ENCODE peak calls at places on chromosomes 13 and 19, in eight cellular contexts. Q is OCI-LY7, U is lower leg skin, R is SK-N-SH, E is fibroblast of pulmonary artery, M is ovary, T is psoas muscle, D is transverse colon. O is an unnamed sample.

GRCh38 chr13:85377783-85378182 is 421.4 kb downstream of the SLITRK6 start:
- DNase-seq in M (no peak), T (no peak), Q (no peak), U (no peak), D (no peak), E (no peak), R (no peak), O (no peak)

GRCh38 chr13:111900390-111901180 is 166.4 kb upstream of the SOX1 start:
- DNase-seq in Q (no peak), E (no peak), R (no peak), D (no peak), M (no peak), U (no peak), T (no peak), O (no peak)

GRCh38 chr13:41250993-41251392 is 12.4 kb downstream of the MTRF1 start:
- DNase-seq in U (no peak), Q (no peak), E (no peak), D (no peak), M (no peak), T (no peak), R (no peak), O (no peak)

GRCh38 chr13:30529085-30529815 is 63.5 kb upstream of the HMGB1 start:
- DNase-seq in T (no peak), R (no peak), U (no peak), E (peak; percentile 10), M (no peak), Q (no peak), D (no peak), O (peak; percentile 3)

GRCh38 chr13:90362718-90363117 is 984.8 kb upstream of the MIR17HG start:
- DNase-seq in R (no peak), M (no peak), D (no peak), U (no peak), T (no peak), Q (no peak), E (peak; percentile 45), O (no peak)

GRCh38 chr19:32971715-32972540 is at the start of the genes CEP89 and FAAP24:
- DNase-seq in D (peak; percentile 99), E (peak; percentile 100), M (peak; percentile 97), R (peak; percentile 97), T (peak; percentile 96), U (peak; percentile 99), Q (peak; percentile 99), O (peak; percentile 100)

GRCh38 chr19:7483720-7484201 is 5.1 kb downstream of the PEX11G start:
- DNase-seq in U (no peak), D (no peak), Q (no peak), M (no peak), E (peak; percentile 24), T (no peak), R (peak; percentile 76), O (no peak)

GRCh38 chr19:4652075-4652474 is 12.8 kb downstream of the TNFAIP8L1 start:
- DNase-seq in M (no peak), D (no peak), R (no peak), E (no peak), Q (no peak), T (no peak), U (no peak), O (no peak)

GRCh38 chr13:47798906-47799305 is 202.2 kb downstream of the SUCLA2 start:
- DNase-seq in R (no peak), U (no peak), M (no peak), T (no peak), E (peak; percentile 51), Q (no peak), D (no peak), O (peak; percentile 25)

GRCh38 chr13:48749144-48749543 is 95.4 kb downstream of the CYSLTR2 start:
- DNase-seq in R (no peak), U (no peak), Q (no peak), E (peak; percentile 66), D (no peak), M (no peak), T (no peak), O (peak; percentile 71)

GRCh38 chr13:21837841-21838551 is 167.1 kb downstream of the FGF9 start:
- DNase-seq in E (no peak), T (no peak), U (peak; percentile 32), M (no peak), R (no peak), Q (no peak), D (no peak), O (no peak)

GRCh38 chr13:40635315-40635995 is 31.0 kb downstream of the FOXO1 start:
- DNase-seq in Q (no peak), R (no peak), M (no peak), T (no peak), E (no peak), D (no peak), U (no peak), O (no peak)

GRCh38 chr19:10662384-10663251 is 8.5 kb downstream of the ILF3 start:
- DNase-seq in D (no peak), T (no peak), M (no peak), E (peak; percentile 63), R (no peak), Q (peak; percentile 69), U (no peak), O (no peak)

GRCh38 chr19:14015454-14016035 is 9.4 kb upstream of the RFX1 start:
- DNase-seq in D (no peak), Q (peak; percentile 64), E (no peak), U (no peak), R (no peak), T (no peak), M (no peak), O (no peak)

GRCh38 chr13:32284927-32285632 is 30.1 kb downstream of the ZAR1L start:
- DNase-seq in T (no peak), D (no peak), M (no peak), R (no peak), E (peak; percentile 94), U (no peak), Q (no peak), O (peak; percentile 85)

GRCh38 chr13:26010487-26011207 is 41.2 kb downstream of the SHISA2 start:
- DNase-seq in D (no peak), R (no peak), U (no peak), E (no peak), Q (no peak), T (no peak), M (no peak), O (no peak)

GRCh38 chr19:30340724-30341595 is 31.2 kb upstream of the ZNF536 start:
- DNase-seq in E (no peak), T (no peak), Q (no peak), M (no peak), R (peak; percentile 58), D (no peak), U (no peak), O (no peak)

GRCh38 chr13:73832203-73832602 is 302.0 kb downstream of the KLF12 start:
- DNase-seq in D (no peak), T (no peak), E (no peak), R (no peak), Q (no peak), M (no peak), U (no peak), O (peak; percentile 26)

GRCh38 chr19:18855647-18856384 is 24.1 kb downstream of the UPF1 start:
- DNase-seq in U (no peak), R (no peak), Q (no peak), E (no peak), M (no peak), T (no peak), D (no peak), O (no peak)
- TF ChIP-seq CTCF in U (no peak), R (no peak), Q (no peak), E (no peak), M (no peak), T (no peak), D (no peak), O (no peak)

DNA sequence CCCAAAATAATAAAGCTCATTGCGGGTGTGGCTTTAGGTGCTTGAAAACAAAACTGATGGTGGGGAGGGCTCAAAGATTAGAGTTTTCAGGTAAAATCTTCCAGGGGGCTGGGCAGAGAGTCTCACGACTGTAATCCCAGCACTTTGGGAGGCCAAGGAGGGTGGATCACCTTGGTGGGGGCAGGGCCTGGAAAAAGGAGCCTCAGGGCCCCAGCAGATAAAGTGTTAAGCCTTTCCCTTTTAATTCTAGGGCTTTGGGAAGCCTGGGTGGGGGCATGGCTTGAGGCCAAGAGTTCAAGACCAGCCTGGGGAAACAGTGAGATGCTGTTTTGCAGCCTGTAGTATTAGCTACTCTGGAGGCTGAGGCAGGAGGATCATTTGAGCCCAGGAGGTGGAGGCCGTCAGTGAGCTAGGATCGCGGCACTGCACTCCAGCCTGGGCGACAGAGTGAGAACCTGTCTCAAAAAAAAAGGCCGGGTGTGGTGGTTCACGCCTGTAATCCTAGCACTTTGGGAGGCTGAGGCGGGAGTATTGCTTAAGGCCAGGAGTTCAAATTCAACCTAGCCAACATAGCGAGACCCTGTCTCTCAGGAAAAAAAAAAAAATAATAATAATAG is 1.7 kb downstream of the IRGQ start:
- DNase-seq in T (no peak), M (no peak), E (no peak), D (no peak), Q (no peak), U (no peak), R (no peak), O (no peak)
- H3K4me3 ChIP-seq in T (peak overlapping the region; percentile 89), M (peak overlapping the region; percentile 59), E (peak overlapping the region; percentile 84), D (peak overlapping the region; percentile 75), Q (peak overlapping the region; percentile 86), U (no peak overlapping the region), R (peak overlapping the region; percentile 72), O (peak overlapping the region; percentile 65)

GRCh38 chr13:45961468-45961867 is 91.1 kb downstream of the ZC3H13 start:
- DNase-seq in Q (no peak), M (no peak), R (no peak), D (no peak), U (no peak), T (no peak), E (no peak), O (no peak)
- TF ChIP-seq CTCF in Q (no peak), M (no peak), R (no peak), D (no peak), U (no peak), T (no peak), E (no peak), O (no peak)

DNA sequence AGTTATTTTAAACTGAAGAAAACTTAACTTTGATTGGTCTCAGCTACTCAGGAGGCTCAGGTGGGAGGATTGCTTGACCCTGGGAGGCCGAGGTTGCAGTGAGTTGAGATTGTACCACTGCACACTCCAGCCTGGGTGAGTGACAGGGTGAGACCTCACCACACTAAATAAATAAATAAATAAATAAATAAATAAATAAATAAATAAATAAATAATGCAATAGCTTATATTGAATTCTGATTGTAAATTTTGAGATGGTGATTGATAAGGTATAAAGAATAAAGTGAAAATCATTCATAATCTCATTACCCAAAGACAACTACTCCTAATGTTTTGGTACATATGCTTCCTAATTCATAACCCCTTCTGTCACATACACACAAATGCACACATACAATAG is 58.1 kb downstream of the TUBA3C start:
- DNase-seq in R (no peak), E (no peak), M (no peak), Q (no peak), T (no peak), D (no peak), U (no peak), O (no peak)
- H3K4me3 ChIP-seq in R (no peak overlapping the region), E (no peak overlapping the region), M (no peak overlapping the region), Q (no peak overlapping the region), T (no peak overlapping the region), D (no peak overlapping the region), U (no peak overlapping the region), O (no peak overlapping the region)

DNA sequence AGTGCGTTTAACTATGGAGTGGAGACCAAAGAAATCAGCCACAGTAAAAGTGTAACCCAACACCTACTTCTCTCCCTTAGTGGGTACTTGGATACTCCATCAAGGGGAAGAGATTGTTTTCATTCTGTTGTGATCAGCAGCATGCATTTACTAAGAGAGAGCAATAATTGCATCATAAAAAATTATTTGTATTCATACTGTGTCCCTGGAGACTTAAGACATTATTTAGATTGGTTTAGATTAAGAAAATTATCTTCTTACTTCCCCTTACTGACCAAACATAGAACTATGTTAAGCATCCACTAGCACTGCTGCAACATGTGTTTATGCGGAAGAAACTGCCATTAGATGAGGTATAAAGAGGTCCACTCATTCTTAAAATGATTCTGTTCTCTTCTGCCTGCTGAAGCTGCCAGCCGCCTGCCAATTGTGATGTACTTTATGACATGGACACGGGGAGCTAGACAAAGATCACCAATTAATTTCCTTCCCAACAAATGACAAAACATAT is 738.5 kb downstream of the DIAPH3 start:
- DNase-seq in U (no peak), M (no peak), T (no peak), D (no peak), Q (no peak), R (no peak), E (peak; percentile 47), O (peak; percentile 74)
- TF ChIP-seq CTCF in U (no peak), M (no peak), T (no peak), D (no peak), Q (no peak), R (no peak), E (no peak), O (no peak)

O was measured in astrocyte of the spinal cord.